ENCODE peak calls at places on chromosomes 16 and 17, in five cellular contexts. One of them, this sample, is unnamed.

GRCh38 chr17:47839899-47840741 is 953 bp downstream of the SCRN2 start:
- DNase-seq in cardiac fibroblast: no peak
- DNase-seq in NCI-H1436 treated with DMSO at 0.1 percent for 48 hours: no peak
- DNase-seq in psoas muscle: no peak
- DNase-seq in T-cell: no peak
- DNase-seq in this sample: peak

GRCh38 chr17:1038459-1039118 is 41.7 kb downstream of the TIMM22 start:
- DNase-seq in cardiac fibroblast: no peak
- DNase-seq in T-cell: no peak
- DNase-seq in psoas muscle: no peak
- DNase-seq in NCI-H1436 treated with DMSO at 0.1 percent for 48 hours: no peak
- DNase-seq in this sample: no peak

GRCh38 chr17:43338886-43339516 is 59.8 kb upstream of the ARL4D start:
- DNase-seq in psoas muscle: peak
- DNase-seq in T-cell: peak
- DNase-seq in NCI-H1436 treated with DMSO at 0.1 percent for 48 hours: peak
- DNase-seq in cardiac fibroblast: peak
- DNase-seq in this sample: peak

GRCh38 chr17:81983639-81984373 is 6.4 kb downstream of the ASPSCR1 start:
- DNase-seq in cardiac fibroblast: no peak
- DNase-seq in psoas muscle: no peak
- DNase-seq in NCI-H1436 treated with DMSO at 0.1 percent for 48 hours: no peak
- DNase-seq in T-cell: no peak
- DNase-seq in this sample: no peak

GRCh38 chr17:42111901-42112551 is 488 bp downstream of the DHX58 start:
- DNase-seq in cardiac fibroblast: peak
- DNase-seq in T-cell: peak
- DNase-seq in psoas muscle: no peak
- DNase-seq in NCI-H1436 treated with DMSO at 0.1 percent for 48 hours: no peak
- DNase-seq in this sample: peak

GRCh38 chr17:17349724-17350106 is 46.5 kb downstream of the NT5M start:
- DNase-seq in cardiac fibroblast: no peak
- DNase-seq in psoas muscle: no peak
- DNase-seq in T-cell: no peak
- DNase-seq in NCI-H1436 treated with DMSO at 0.1 percent for 48 hours: no peak
- DNase-seq in this sample: no peak

GRCh38 chr17:50950002-50950877 is 84.1 kb upstream of the TOB1 start:
- DNase-seq in NCI-H1436 treated with DMSO at 0.1 percent for 48 hours: no peak
- DNase-seq in psoas muscle: peak
- DNase-seq in cardiac fibroblast: peak
- DNase-seq in T-cell: peak
- DNase-seq in this sample: peak

GRCh38 chr16:48613061-48613957 is 3.3 kb upstream of the N4BP1 start:
- DNase-seq in psoas muscle: no peak
- DNase-seq in cardiac fibroblast: peak
- DNase-seq in T-cell: peak
- DNase-seq in NCI-H1436 treated with DMSO at 0.1 percent for 48 hours: no peak
- DNase-seq in this sample: no peak

GRCh38 chr17:36640346-36640745 is 39.0 kb downstream of the MRM1 start:
- DNase-seq in NCI-H1436 treated with DMSO at 0.1 percent for 48 hours: no peak
- DNase-seq in cardiac fibroblast: no peak
- DNase-seq in T-cell: no peak
- DNase-seq in psoas muscle: no peak
- DNase-seq in this sample: no peak

GRCh38 chr17:6679241-6679640 is 27.7 kb downstream of the C17orf100 start:
- DNase-seq in T-cell: no peak
- DNase-seq in cardiac fibroblast: no peak
- DNase-seq in psoas muscle: no peak
- DNase-seq in NCI-H1436 treated with DMSO at 0.1 percent for 48 hours: no peak
- DNase-seq in this sample: no peak

GRCh38 chr17:83036666-83037065 is 42.7 kb upstream of the METRNL start:
- DNase-seq in NCI-H1436 treated with DMSO at 0.1 percent for 48 hours: no peak
- DNase-seq in psoas muscle: no peak
- DNase-seq in cardiac fibroblast: no peak
- DNase-seq in T-cell: no peak
- DNase-seq in this sample: no peak

GRCh38 chr16:77234611-77235010 is 35.4 kb downstream of the SYCE1L start:
- DNase-seq in T-cell: no peak
- DNase-seq in psoas muscle: no peak
- DNase-seq in cardiac fibroblast: peak
- DNase-seq in NCI-H1436 treated with DMSO at 0.1 percent for 48 hours: no peak
- DNase-seq in this sample: no peak

GRCh38 chr17:18974407-18975149 is 22.6 kb downstream of the SLC5A10 start:
- DNase-seq in NCI-H1436 treated with DMSO at 0.1 percent for 48 hours: no peak
- DNase-seq in psoas muscle: no peak
- DNase-seq in cardiac fibroblast: no peak
- DNase-seq in T-cell: no peak
- DNase-seq in this sample: no peak

GRCh38 chr16:1348441-1348840 is 3.2 kb downstream of the TSR3 start:
- DNase-seq in psoas muscle: no peak
- DNase-seq in NCI-H1436 treated with DMSO at 0.1 percent for 48 hours: no peak
- DNase-seq in T-cell: no peak
- DNase-seq in cardiac fibroblast: no peak
- DNase-seq in this sample: no peak

GRCh38 chr16:78324649-78325274 is 225.3 kb downstream of the WWOX start:
- DNase-seq in NCI-H1436 treated with DMSO at 0.1 percent for 48 hours: no peak
- DNase-seq in cardiac fibroblast: no peak
- DNase-seq in T-cell: no peak
- DNase-seq in psoas muscle: no peak
- DNase-seq in this sample: no peak

GRCh38 chr16:78503501-78504110 is 404.2 kb downstream of the WWOX start:
- DNase-seq in psoas muscle: no peak
- DNase-seq in T-cell: peak
- DNase-seq in cardiac fibroblast: peak
- DNase-seq in NCI-H1436 treated with DMSO at 0.1 percent for 48 hours: no peak
- DNase-seq in this sample: peak

GRCh38 chr16:20023190-20023589 is 50.5 kb downstream of the GPR139 start:
- DNase-seq in NCI-H1436 treated with DMSO at 0.1 percent for 48 hours: no peak
- DNase-seq in psoas muscle: no peak
- DNase-seq in T-cell: no peak
- DNase-seq in cardiac fibroblast: peak
- DNase-seq in this sample: no peak

GRCh38 chr17:30091771-30092170 is 24.8 kb upstream of the NSRP1 start:
- DNase-seq in cardiac fibroblast: peak
- DNase-seq in NCI-H1436 treated with DMSO at 0.1 percent for 48 hours: no peak
- DNase-seq in T-cell: no peak
- DNase-seq in psoas muscle: no peak
- DNase-seq in this sample: no peak

GRCh38 chr17:56912105-56912999 is 1.5 kb downstream of the TRIM25 start:
- DNase-seq in psoas muscle: peak
- DNase-seq in NCI-H1436 treated with DMSO at 0.1 percent for 48 hours: no peak
- DNase-seq in cardiac fibroblast: no peak
- DNase-seq in T-cell: no peak
- DNase-seq in this sample: peak

GRCh38 chr17:8162997-8163977 is 539 bp upstream of the VAMP2 start:
- DNase-seq in T-cell: no peak
- DNase-seq in NCI-H1436 treated with DMSO at 0.1 percent for 48 hours: no peak
- DNase-seq in cardiac fibroblast: no peak
- DNase-seq in psoas muscle: peak
- DNase-seq in this sample: peak

GRCh38 chr16:11374255-11374654 is 29.0 kb downstream of the RMI2 start:
- DNase-seq in T-cell: no peak
- DNase-seq in NCI-H1436 treated with DMSO at 0.1 percent for 48 hours: no peak
- DNase-seq in cardiac fibroblast: no peak
- DNase-seq in psoas muscle: no peak
- DNase-seq in this sample: no peak

GRCh38 chr17:2423271-2423670 is 22.4 kb upstream of the MNT start:
- DNase-seq in NCI-H1436 treated with DMSO at 0.1 percent for 48 hours: peak
- DNase-seq in T-cell: no peak
- DNase-seq in psoas muscle: no peak
- DNase-seq in cardiac fibroblast: no peak
- DNase-seq in this sample: no peak

GRCh38 chr16:87041732-87042131 is 275.5 kb downstream of the C16orf95 start:
- DNase-seq in cardiac fibroblast: no peak
- DNase-seq in NCI-H1436 treated with DMSO at 0.1 percent for 48 hours: no peak
- DNase-seq in psoas muscle: no peak
- DNase-seq in T-cell: no peak
- DNase-seq in this sample: no peak

GRCh38 chr17:7322520-7323194 is 6.5 kb downstream of the NEURL4 start:
- DNase-seq in NCI-H1436 treated with DMSO at 0.1 percent for 48 hours: no peak
- DNase-seq in T-cell: no peak
- DNase-seq in psoas muscle: no peak
- DNase-seq in cardiac fibroblast: no peak
- DNase-seq in this sample: no peak

GRCh38 chr16:80992676-80993292 is 13.9 kb downstream of the CMC2 start:
- DNase-seq in cardiac fibroblast: no peak
- DNase-seq in T-cell: no peak
- DNase-seq in psoas muscle: no peak
- DNase-seq in NCI-H1436 treated with DMSO at 0.1 percent for 48 hours: no peak
- DNase-seq in this sample: no peak

GRCh38 chr17:41917192-41917591 is 1.6 kb downstream of the ACLY start:
- DNase-seq in T-cell: no peak
- DNase-seq in cardiac fibroblast: peak
- DNase-seq in psoas muscle: no peak
- DNase-seq in NCI-H1436 treated with DMSO at 0.1 percent for 48 hours: no peak
- DNase-seq in this sample: no peak

GRCh38 chr17:46818319-46818928 is at the start of gene WNT3:
- DNase-seq in T-cell: peak
- DNase-seq in cardiac fibroblast: no peak
- DNase-seq in NCI-H1436 treated with DMSO at 0.1 percent for 48 hours: no peak
- DNase-seq in psoas muscle: no peak
- DNase-seq in this sample: no peak

GRCh38 chr17:50511058-50511457 is 2.8 kb downstream of the MYCBPAP start:
- DNase-seq in cardiac fibroblast: no peak
- DNase-seq in psoas muscle: no peak
- DNase-seq in T-cell: no peak
- DNase-seq in NCI-H1436 treated with DMSO at 0.1 percent for 48 hours: no peak
- DNase-seq in this sample: peak

GRCh38 chr16:11133344-11133921 is 122.6 kb downstream of the SOCS1 start:
- DNase-seq in NCI-H1436 treated with DMSO at 0.1 percent for 48 hours: no peak
- DNase-seq in psoas muscle: peak
- DNase-seq in T-cell: no peak
- DNase-seq in cardiac fibroblast: peak
- DNase-seq in this sample: peak